ENCODE peak calls at places on chromosomes 16 and 17, in six cellular contexts. C, Y, H, G, M and D are unnamed samples. For H3K4me1, the result is how much of the 10 kb centered on the place peaks cover.

GRCh38 chr17:19378416-19379293 is at the start of gene MAPK7:
- DNase-seq in C (no peak), Y (peak), H (no peak), G (no peak), M (no peak), D (no peak)

GRCh38 chr17:28842282-28843012 is at the start of gene FAM222B:
- DNase-seq in C (peak), Y (peak), H (peak), G (peak), M (no peak), D (peak)

GRCh38 chr16:88920618-88921602 is 54.5 kb upstream of the PABPN1L start:
- DNase-seq in C (peak), Y (no peak), H (peak), G (no peak), M (no peak), D (peak)

GRCh38 chr17:34204402-34204801 is 50.7 kb upstream of the CCL2 start:
- DNase-seq in C (no peak), Y (no peak), H (no peak), G (no peak), M (no peak), D (no peak)

GRCh38 chr17:17890773-17891759 is 54.3 kb upstream of the SREBF1 start:
- DNase-seq in C (no peak), Y (peak), H (peak), G (no peak), M (no peak), D (peak)

GRCh38 chr17:82175166-82175565 is 37.5 kb downstream of the CCDC57 start:
- DNase-seq in C (no peak), Y (no peak), H (no peak), G (no peak), M (no peak), D (no peak)

GRCh38 chr17:17223736-17224135 is 13.2 kb downstream of the FLCN start:
- DNase-seq in C (no peak), Y (no peak), H (peak), G (no peak), M (no peak), D (no peak)

GRCh38 chr17:74881073-74881472 is 8.3 kb upstream of the FDXR start:
- DNase-seq in C (no peak), Y (no peak), H (no peak), G (no peak), M (no peak), D (no peak)

GRCh38 chr16:26374279-26374925 is 682.6 kb downstream of the HS3ST4 start:
- DNase-seq in C (no peak), Y (no peak), H (no peak), G (no peak), M (no peak), D (no peak)

GRCh38 chr17:18960803-18961511 is 9.0 kb downstream of the SLC5A10 start:
- DNase-seq in C (no peak), Y (peak), H (peak), G (peak), M (no peak), D (peak)

GRCh38 chr16:15857779-15858560 is 1.1 kb upstream of the MYH11 start:
- DNase-seq in C (no peak), Y (no peak), H (peak), G (no peak), M (no peak), D (no peak)

GRCh38 chr17:35086931-35087573 is 23.5 kb upstream of the RFFL start:
- DNase-seq in C (no peak), Y (no peak), H (no peak), G (no peak), M (no peak), D (no peak)

GRCh38 chr16:2827831-2828520 is 2.1 kb upstream of the ZG16B start:
- DNase-seq in C (no peak), Y (no peak), H (no peak), G (no peak), M (no peak), D (peak)

GRCh38 chr17:2906907-2907306 is 110.7 kb downstream of the RAP1GAP2 start:
- DNase-seq in C (no peak), Y (no peak), H (no peak), G (no peak), M (no peak), D (no peak)

GRCh38 chr16:31421587-31421986 is 6.6 kb downstream of the COX6A2 start:
- DNase-seq in C (peak), Y (peak), H (no peak), G (no peak), M (no peak), D (no peak)

GRCh38 chr17:71412803-71413202 is 708.0 kb upstream of the SOX9 start:
- DNase-seq in C (peak), Y (no peak), H (no peak), G (no peak), M (no peak), D (no peak)

GRCh38 chr17:57626520-57627210 is 118.4 kb downstream of the CCDC182 start:
- DNase-seq in C (no peak), Y (no peak), H (no peak), G (no peak), M (no peak), D (no peak)

GRCh38 chr16:46763147-46763546 is 15.0 kb upstream of the MYLK3 start:
- DNase-seq in C (no peak), Y (no peak), H (peak), G (no peak), M (no peak), D (no peak)

GRCh38 chr17:76547183-76547641 is 7.4 kb downstream of the PRCD start:
- DNase-seq in C (no peak), Y (peak), H (peak), G (no peak), M (no peak), D (peak)

GRCh38 chr17:50364715-50365114 is 8.3 kb downstream of the MRPL27 start:
- DNase-seq in C (no peak), Y (no peak), H (no peak), G (no peak), M (no peak), D (no peak)

DNA sequence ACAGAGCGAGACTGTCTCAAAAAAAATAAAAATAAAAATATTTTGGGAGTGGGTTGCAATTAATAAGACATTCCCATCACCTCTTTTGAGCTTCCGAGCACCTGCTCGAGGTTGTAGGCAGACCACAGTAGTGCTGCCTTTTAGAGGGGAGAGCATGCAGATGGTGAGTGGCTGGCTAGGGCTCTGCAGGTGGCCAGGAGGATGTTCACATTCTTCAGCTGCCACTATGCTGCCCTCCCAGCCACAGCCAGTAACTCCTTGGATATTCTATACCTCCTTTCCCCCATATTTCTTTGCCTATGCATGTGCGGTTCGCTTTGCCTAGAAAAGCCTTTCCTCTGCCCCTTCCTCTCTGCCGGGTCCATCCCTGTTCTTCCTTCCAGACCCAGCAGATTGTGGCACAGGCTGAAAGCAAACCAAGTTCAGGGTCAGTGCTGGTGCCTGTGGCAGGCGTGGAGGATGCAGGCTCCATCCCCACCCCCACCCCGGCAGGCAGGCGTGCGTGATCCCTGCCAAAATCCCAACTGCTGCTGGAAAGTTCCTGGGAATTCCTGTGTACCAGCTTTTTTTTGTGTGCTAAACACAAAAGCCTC is 33.9 kb upstream of the CMIP start:
- DNase-seq in C (no peak), Y (no peak), H (no peak), G (no peak), M (no peak), D (no peak)
- H3K4me1 ChIP-seq in C (under half), Y (under half), H (under half), G (under half), M (under half), D (under half)

GRCh38 chr17:44867841-44868240 is 20.2 kb downstream of the HIGD1B start:
- DNase-seq in C (no peak), Y (no peak), H (no peak), G (no peak), M (no peak), D (no peak)
- H3K27ac ChIP-seq in C (no peak), Y (no peak), H (no peak), G (no peak), M (no peak), D (no peak)

GRCh38 chr17:31565652-31566051 is 174.2 kb downstream of the RAB11FIP4 start:
- DNase-seq in C (no peak), Y (no peak), H (no peak), G (no peak), M (no peak), D (no peak)

GRCh38 chr17:31564883-31565297 is 173.4 kb downstream of the RAB11FIP4 start:
- DNase-seq in C (no peak), Y (no peak), H (no peak), G (no peak), M (no peak), D (no peak)

GRCh38 chr17:31566992-31567373 is 175.5 kb downstream of the RAB11FIP4 start:
- DNase-seq in C (no peak), Y (no peak), H (no peak), G (no peak), M (no peak), D (no peak)

GRCh38 chr17:31568140-31568938 is 176.9 kb downstream of the RAB11FIP4 start:
- DNase-seq in C (no peak), Y (no peak), H (no peak), G (no peak), M (no peak), D (peak)

GRCh38 chr17:31566247-31566991 is 174.9 kb downstream of the RAB11FIP4 start:
- DNase-seq in C (no peak), Y (no peak), H (no peak), G (no peak), M (no peak), D (no peak)
- H3K4me1 ChIP-seq in C (under half), Y (under half), H (under half), G (under half), M (half or more), D (half or more)

DNA sequence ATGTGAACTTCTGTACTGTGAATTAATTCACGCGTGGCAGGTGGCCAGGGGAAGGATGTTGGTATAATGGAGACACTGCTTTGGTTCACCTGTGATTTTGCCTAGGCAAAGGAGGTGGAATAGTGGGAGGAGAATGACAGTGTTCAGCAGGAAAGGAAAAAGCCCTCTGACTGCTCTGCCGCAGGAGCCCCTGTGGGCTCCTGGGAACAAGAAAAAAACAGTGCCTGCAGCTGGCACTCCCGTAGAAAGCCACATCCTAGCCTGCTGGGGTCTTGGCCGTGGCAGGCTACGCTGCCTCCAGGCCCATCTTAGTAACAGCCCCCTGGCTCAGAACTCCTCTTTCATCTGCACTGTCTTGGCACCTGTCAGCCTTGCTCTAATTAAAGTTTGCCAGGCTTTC is 20.6 kb downstream of the ADORA2B start:
- DNase-seq in C (no peak), Y (no peak), H (no peak), G (no peak), M (no peak), D (no peak)
- H3K27ac ChIP-seq in C (no peak), Y (no peak), H (no peak), G (peak), M (peak), D (peak)

DNA sequence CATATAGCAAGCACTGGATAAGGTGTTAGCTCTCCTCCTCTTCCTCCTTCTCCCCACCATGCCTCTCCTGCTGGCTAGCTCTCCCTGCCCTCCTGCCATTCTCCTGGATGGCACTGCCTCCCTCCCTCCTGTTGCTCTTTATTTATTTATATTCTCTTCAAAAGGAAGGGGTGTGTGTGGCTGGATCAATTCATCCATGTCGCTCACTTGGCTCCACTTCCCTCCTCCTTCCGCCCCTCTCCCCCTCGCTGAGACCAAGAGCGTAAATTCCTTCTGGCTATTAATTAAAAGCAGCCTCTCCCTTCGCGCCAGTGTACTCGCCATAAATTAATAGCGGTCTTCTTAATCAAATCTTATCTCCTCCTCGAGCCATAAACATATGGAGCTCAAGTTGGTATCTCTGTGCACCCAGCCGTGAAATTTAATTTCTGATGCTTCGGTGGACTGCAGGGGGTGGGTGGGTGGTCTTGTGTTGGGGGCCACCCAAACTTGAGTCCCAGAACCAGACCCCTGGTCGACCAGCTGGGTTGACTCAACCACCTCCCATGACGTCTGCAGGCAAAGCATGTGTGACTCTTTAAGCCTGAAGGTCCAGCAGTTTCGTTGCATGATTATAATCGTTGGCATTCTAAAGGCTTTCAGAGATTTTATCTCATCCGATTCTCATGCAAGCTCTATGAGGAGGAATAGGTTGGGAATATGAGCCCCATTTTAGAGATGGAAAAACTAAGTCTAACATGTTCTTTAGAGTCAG is 57.9 kb downstream of the SDK2 start:
- DNase-seq in C (no peak), Y (no peak), H (no peak), G (no peak), M (no peak), D (no peak)
- H3K4me1 ChIP-seq in C (under half), Y (under half), H (under half), G (under half), M (under half), D (under half)

DNA sequence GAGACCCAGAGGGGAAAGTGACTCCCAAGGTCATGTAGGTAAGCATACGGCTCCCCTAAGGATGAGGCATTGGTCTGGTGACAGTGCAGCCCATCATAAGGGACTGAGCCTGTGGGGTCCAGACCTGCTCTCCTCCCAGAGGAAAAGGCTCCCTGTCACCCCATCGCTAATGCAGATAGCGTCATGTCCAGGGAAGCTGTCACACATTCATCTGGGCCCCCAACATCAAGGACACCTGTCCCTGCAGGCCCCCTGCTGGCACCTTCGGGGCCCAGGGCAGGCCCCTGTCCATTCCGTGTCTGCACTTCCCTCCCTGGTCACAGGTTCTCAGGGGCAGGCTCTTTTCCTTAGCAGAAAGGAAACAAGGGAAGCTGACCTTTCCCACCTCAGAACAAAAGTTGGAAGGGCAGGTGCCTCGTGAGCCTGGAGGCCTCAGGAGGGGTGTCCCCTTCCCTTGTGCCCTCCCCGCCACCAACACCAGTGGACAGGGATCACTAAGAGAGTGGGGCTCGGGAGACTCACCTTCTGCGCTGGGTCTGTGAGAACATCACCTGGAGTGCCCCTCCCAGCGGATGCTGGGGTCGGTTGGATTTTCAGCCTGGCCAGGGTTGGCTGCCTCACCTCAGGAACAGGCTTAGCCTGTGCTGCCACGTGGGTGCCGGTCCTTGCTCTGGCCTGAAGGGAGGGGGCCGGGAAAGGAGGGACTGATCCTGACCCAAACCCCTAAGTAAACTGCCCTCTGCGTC is 17.3 kb upstream of the LASP1NB start:
- DNase-seq in C (no peak), Y (peak), H (peak), G (no peak), M (no peak), D (peak)
- H3K27ac ChIP-seq in C (no peak), Y (no peak), H (peak), G (no peak), M (peak), D (peak)

DNA sequence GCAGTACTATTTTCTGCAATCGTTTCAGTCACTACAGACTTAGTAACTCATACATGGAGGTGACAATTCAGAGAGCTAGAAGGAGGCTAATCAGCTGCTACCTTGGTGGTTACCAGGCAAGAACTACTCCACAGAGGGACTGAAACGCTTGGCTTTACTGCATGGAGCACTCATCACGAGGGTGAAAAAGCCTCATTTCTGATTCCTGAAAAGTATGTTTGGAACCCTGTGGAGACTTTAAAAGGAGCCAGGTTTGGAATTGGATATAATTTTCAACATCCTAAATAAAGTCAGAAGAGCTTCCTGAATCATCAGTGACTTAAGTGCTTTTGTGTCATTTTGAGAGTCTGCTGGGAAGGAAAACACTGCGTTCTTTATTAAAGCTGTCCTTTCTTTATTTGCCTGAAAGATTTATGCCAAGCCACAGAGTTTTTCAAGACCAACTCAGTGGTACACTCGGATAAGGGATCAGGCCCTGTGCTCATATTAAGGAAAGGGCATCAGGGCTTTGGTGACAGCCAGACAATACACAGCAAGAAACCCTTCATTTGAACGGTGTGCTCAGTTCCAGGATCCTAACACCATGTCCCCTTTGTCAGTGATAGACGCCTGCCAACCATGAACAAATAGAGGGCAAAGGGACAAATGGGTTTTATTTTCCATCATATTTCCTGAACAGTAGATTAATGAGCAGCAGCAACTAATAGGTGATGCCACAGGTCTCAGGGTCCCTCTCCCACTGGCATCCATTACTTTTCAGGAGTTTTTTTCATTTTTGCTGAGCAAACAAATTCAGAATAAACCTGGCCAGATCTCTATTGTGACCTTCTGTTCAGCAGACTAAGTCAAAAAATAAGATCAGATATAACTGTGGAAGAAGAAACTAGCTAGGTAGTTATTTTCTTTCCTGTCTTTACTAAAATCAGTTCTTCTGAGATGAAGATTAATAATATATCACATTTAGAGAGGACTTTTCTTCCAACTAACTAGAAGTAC is 80.5 kb upstream of the CLEC18B start:
- DNase-seq in C (no peak), Y (no peak), H (no peak), G (no peak), M (no peak), D (no peak)
- H3K4me1 ChIP-seq in C (under half), Y (under half), H (under half), G (under half), M (under half), D (under half)

GRCh38 chr17:21001813-21002221 is 41.0 kb downstream of the USP22 start:
- DNase-seq in C (no peak), Y (no peak), H (no peak), G (no peak), M (no peak), D (no peak)
- H3K27ac ChIP-seq in C (no peak), Y (no peak), H (no peak), G (no peak), M (peak), D (no peak)